ENCODE peak calls at places on chromosome 13, in four cellular contexts. S is AG04450, A is A549, U is head of caudate nucleus. C is an unnamed sample.

GRCh38 chr13:36778083-36778671 is 40.8 kb upstream of the RFXAP start:
- DNase-seq in S (peak), A (no peak), U (no peak), C (peak)

GRCh38 chr13:21670006-21670882 is 629 bp upstream of the FGF9 start:
- DNase-seq in S (no peak), A (peak), U (peak), C (no peak)

GRCh38 chr13:108527849-108528248 is 101.6 kb upstream of the MYO16 start:
- DNase-seq in S (no peak), A (no peak), U (no peak), C (no peak)

GRCh38 chr13:43874512-43875092 is 4.9 kb downstream of the CCDC122 start:
- DNase-seq in S (no peak), A (no peak), U (no peak), C (no peak)

GRCh38 chr13:113815151-113816058 is 48.5 kb downstream of the GAS6 start:
- DNase-seq in S (no peak), A (no peak), U (no peak), C (no peak)

GRCh38 chr13:29573190-29573589 is 22.3 kb downstream of the SLC7A1 start:
- DNase-seq in S (no peak), A (no peak), U (no peak), C (no peak)

GRCh38 chr13:38755792-38756191 is 68.9 kb downstream of the FREM2 start:
- DNase-seq in S (no peak), A (no peak), U (no peak), C (no peak)

GRCh38 chr13:66216723-66217122 is 1013.4 kb downstream of the PCDH9 start:
- DNase-seq in S (no peak), A (no peak), U (no peak), C (no peak)

GRCh38 chr13:91241249-91241648 is 106.2 kb upstream of the MIR17HG start:
- DNase-seq in S (no peak), A (no peak), U (no peak), C (peak)

GRCh38 chr13:73422973-73423372 is 364.2 kb downstream of the KLF5 start:
- DNase-seq in S (no peak), A (no peak), U (no peak), C (no peak)

GRCh38 chr13:41267106-41267505 is 3.7 kb upstream of the MTRF1 start:
- DNase-seq in S (no peak), A (no peak), U (no peak), C (no peak)

GRCh38 chr13:24923305-24923640 is 159.3 kb downstream of the RNF17 start:
- DNase-seq in S (peak), A (no peak), U (peak), C (peak)

GRCh38 chr13:113184568-113185440 is 23.7 kb downstream of the PCID2 start:
- DNase-seq in S (no peak), A (no peak), U (no peak), C (no peak)

GRCh38 chr13:31161583-31162150 is at the start of gene HSPH1:
- DNase-seq in S (peak), A (peak), U (peak), C (peak)

GRCh38 chr13:112767506-112768471 is 78.0 kb downstream of the ATP11A start:
- DNase-seq in S (no peak), A (no peak), U (no peak), C (no peak)

GRCh38 chr13:113149711-113150544 is 8.5 kb upstream of the PROZ start:
- DNase-seq in S (no peak), A (no peak), U (no peak), C (no peak)

GRCh38 chr13:95684463-95684862 is 7.5 kb downstream of the DNAJC3 start:
- DNase-seq in S (no peak), A (no peak), U (no peak), C (no peak)

GRCh38 chr13:114140131-114140908 is 7.9 kb upstream of the RASA3 start:
- DNase-seq in S (no peak), A (no peak), U (no peak), C (no peak)

GRCh38 chr13:82698383-82698782 is 1183.9 kb downstream of the SLITRK1 start:
- DNase-seq in S (no peak), A (no peak), U (no peak), C (no peak)

GRCh38 chr13:33537691-33538090 is 252.1 kb upstream of the STARD13 start:
- DNase-seq in S (no peak), A (no peak), U (no peak), C (no peak)

GRCh38 chr13:20825476-20825875 is 51.7 kb upstream of the EEF1AKMT1 start:
- DNase-seq in S (no peak), A (no peak), U (no peak), C (no peak)

GRCh38 chr13:112057736-112058518 is 9.0 kb upstream of the SOX1 start:
- DNase-seq in S (no peak), A (no peak), U (no peak), C (no peak)

GRCh38 chr13:99431927-99432636 is 69.2 kb upstream of the TM9SF2 start:
- DNase-seq in S (no peak), A (no peak), U (no peak), C (no peak)

GRCh38 chr13:49936943-49937273 is 768 bp upstream of the SPRYD7 start:
- DNase-seq in S (no peak), A (no peak), U (no peak), C (no peak)

GRCh38 chr13:91401916-91402315 is 3.5 kb downstream of the GPC5 start:
- DNase-seq in S (no peak), A (no peak), U (no peak), C (no peak)

GRCh38 chr13:25503856-25504255 is 132.1 kb downstream of the ATP8A2 start:
- DNase-seq in S (no peak), A (no peak), U (no peak), C (no peak)

GRCh38 chr13:49220035-49220855 is at the start of gene MLNR:
- DNase-seq in S (no peak), A (peak), U (no peak), C (no peak)

GRCh38 chr13:107035778-107036177 is 467.8 kb upstream of the ARGLU1 start:
- DNase-seq in S (peak), A (no peak), U (no peak), C (no peak)

GRCh38 chr13:40433577-40433976 is 232.9 kb downstream of the FOXO1 start:
- DNase-seq in S (no peak), A (no peak), U (no peak), C (no peak)

GRCh38 chr13:109196896-109197295 is 567.5 kb downstream of the MYO16 start:
- DNase-seq in S (no peak), A (no peak), U (no peak), C (no peak)

GRCh38 chr13:113448885-113449692 is 4.2 kb downstream of the ADPRHL1 start:
- DNase-seq in S (no peak), A (peak), U (peak), C (no peak)

GRCh38 chr13:110559429-110559943 is 2.0 kb downstream of the RAB20 start:
- DNase-seq in S (no peak), A (no peak), U (peak), C (no peak)

GRCh38 chr13:50594276-50594970 is 249.1 kb downstream of the DLEU7 start:
- DNase-seq in S (no peak), A (no peak), U (peak), C (no peak)

C was measured in retinal pigment epithelial cell.